ENCODE peak calls at places on chromosomes 12 and 14, in seven cellular contexts. S is iPS DF 6.9; F is lower lobe of right lung; N is colonic mucosa; Y is tibial artery; R is CD4-positive, CD25-positive, alpha-beta regulatory T cell; V is GM23338. Q is an unnamed sample. For H3K4me1, the result is how much of the 10 kb centered on the place peaks cover.

GRCh38 chr14:69643430-69644200 is 32.2 kb downstream of the SUSD6 start:
- DNase-seq in S (no peak), R (peak), F (peak), V (no peak), Y (no peak), N (peak), Q (no peak)

GRCh38 chr12:100553851-100554404 is 19.6 kb upstream of the GAS2L3 start:
- DNase-seq in S (no peak), Y (no peak), N (no peak), F (no peak), R (no peak), V (peak), Q (no peak)

GRCh38 chr12:63064080-63064479 is 86.9 kb downstream of the AVPR1A start:
- DNase-seq in S (no peak), F (no peak), R (no peak), Y (no peak), V (no peak), N (no peak), Q (no peak)

GRCh38 chr14:64855732-64856527 is 23.8 kb downstream of the SPTB start:
- DNase-seq in Y (no peak), S (no peak), V (no peak), N (no peak), F (no peak), R (no peak), Q (no peak)

GRCh38 chr14:77620222-77620865 is 3.9 kb upstream of the SPTLC2 start:
- DNase-seq in R (no peak), N (peak), Y (no peak), F (no peak), S (no peak), V (no peak), Q (no peak)

GRCh38 chr12:110135012-110135411 is 10.9 kb downstream of the IFT81 start:
- DNase-seq in Y (no peak), V (no peak), N (no peak), S (no peak), F (no peak), R (peak), Q (no peak)

GRCh38 chr14:23114669-23115491 is 4.2 kb downstream of the CEBPE start:
- DNase-seq in Y (no peak), R (no peak), F (peak), S (no peak), N (no peak), V (no peak), Q (no peak)

GRCh38 chr14:61950340-61950739 is 188.1 kb downstream of the SNAPC1 start:
- DNase-seq in F (no peak), V (no peak), Y (no peak), R (no peak), S (no peak), N (no peak), Q (no peak)

GRCh38 chr14:77691259-77691658 is 16.6 kb downstream of the ALKBH1 start:
- DNase-seq in N (no peak), Y (no peak), S (no peak), F (no peak), V (no peak), R (no peak), Q (no peak)

GRCh38 chr12:123532808-123533649 is 490 bp downstream of the RILPL1 start:
- DNase-seq in R (peak), Y (peak), N (peak), F (peak), S (no peak), V (peak), Q (no peak)

GRCh38 chr12:102965281-102966155 is 8.0 kb downstream of the ASCL1 start:
- DNase-seq in S (no peak), N (no peak), F (no peak), Y (no peak), R (no peak), V (peak), Q (no peak)

GRCh38 chr12:53004582-53004981 is 1.7 kb upstream of the EIF4B start:
- DNase-seq in N (no peak), Y (no peak), F (no peak), R (no peak), V (peak), S (no peak), Q (no peak)

GRCh38 chr12:54221402-54221984 is 32.7 kb upstream of the SMUG1 start:
- DNase-seq in R (no peak), N (no peak), Y (no peak), V (no peak), S (no peak), F (no peak), Q (no peak)

GRCh38 chr14:91283666-91284065 is 39.2 kb upstream of the GPR68 start:
- DNase-seq in V (no peak), R (no peak), N (no peak), Y (no peak), S (no peak), F (no peak), Q (no peak)

GRCh38 chr14:66139432-66139831 is 346.7 kb upstream of the CCDC196 start:
- DNase-seq in S (no peak), N (no peak), R (no peak), Y (no peak), F (no peak), V (no peak), Q (no peak)

GRCh38 chr14:54174437-54174836 is 217.8 kb upstream of the BMP4 start:
- DNase-seq in V (no peak), Y (no peak), N (no peak), F (no peak), S (no peak), R (no peak), Q (no peak)

GRCh38 chr14:54175298-54175942 is 218.8 kb upstream of the BMP4 start:
- DNase-seq in V (peak), S (peak), Y (peak), N (peak), R (peak), F (no peak), Q (peak)

GRCh38 chr14:54172562-54172961 is 215.9 kb upstream of the BMP4 start:
- DNase-seq in F (no peak), N (no peak), V (no peak), Y (peak), S (no peak), R (no peak), Q (no peak)

GRCh38 chr14:54172114-54172513 is 215.5 kb upstream of the BMP4 start:
- DNase-seq in S (no peak), V (no peak), N (no peak), Y (no peak), F (no peak), R (no peak), Q (no peak)

GRCh38 chr14:54173782-54174181 is 217.2 kb upstream of the BMP4 start:
- DNase-seq in S (no peak), F (no peak), Y (no peak), N (no peak), V (no peak), R (no peak), Q (no peak)
- H3K27ac ChIP-seq in S (no peak), F (peak), Y (peak), N (peak), V (no peak), R (no peak), Q (no peak)

GRCh38 chr12:6631549-6631961 is 4.2 kb downstream of the LPAR5 start:
- DNase-seq in R (peak), S (no peak), V (no peak), F (no peak), N (peak), Y (no peak), Q (peak)
- H3K4me3 ChIP-seq in R (peak), S (no peak), V (no peak), F (peak), N (no peak), Y (no peak), Q (peak)

GRCh38 chr12:47078086-47078395 is 1.4 kb upstream of the PCED1B start:
- DNase-seq in Y (no peak), R (no peak), S (no peak), N (no peak), F (no peak), V (no peak), Q (no peak)

GRCh38 chr12:47078733-47079364 is 572 bp upstream of the PCED1B start:
- DNase-seq in R (peak), F (peak), N (no peak), Y (no peak), S (no peak), V (no peak), Q (peak)

GRCh38 chr12:47080725-47081502 is 1.2 kb upstream of the AMIGO2 start:
- DNase-seq in S (no peak), Y (peak), R (peak), N (peak), F (peak), V (peak), Q (peak)

GRCh38 chr12:47079365-47079893 is at the start of gene PCED1B:
- DNase-seq in S (no peak), N (peak), F (peak), Y (peak), R (peak), V (peak), Q (peak)

GRCh38 chr12:47079894-47080724 is at the start of gene AMIGO2:
- DNase-seq in N (peak), V (peak), F (peak), Y (peak), S (no peak), R (peak), Q (peak)
- H3K4me1 ChIP-seq in N (under half), V (under half), F (half or more), Y (under half), S (under half), R (half or more), Q (half or more)

GRCh38 chr12:107560194-107560905 is 125.2 kb upstream of the PWP1 start:
- DNase-seq in V (peak), Y (no peak), R (peak), S (no peak), F (no peak), N (no peak), Q (no peak)
- H3K27ac ChIP-seq in V (no peak), Y (no peak), R (no peak), S (no peak), F (no peak), N (no peak), Q (no peak)